ENCODE peak calls at places on chromosomes 3 and 15, in five cellular contexts. D is putamen; H is psoas muscle; Y is effector CD4-positive, alpha-beta T cell; Z is osteoblast. I is an unnamed sample.

GRCh38 chr15:99954361-99955180 is 221.3 kb upstream of the LYSMD4 start:
- DNase-seq in D (no peak), H (no peak), Y (no peak), Z (peak), I (no peak)

GRCh38 chr3:105466072-105466471 is 99.4 kb downstream of the ALCAM start:
- DNase-seq in D (no peak), H (no peak), Y (no peak), Z (no peak), I (no peak)

GRCh38 chr15:101044625-101045235 is 125.6 kb downstream of the LRRK1 start:
- DNase-seq in D (no peak), H (no peak), Y (no peak), Z (peak), I (peak)

GRCh38 chr3:146125946-146126345 is 35.0 kb downstream of the PLOD2 start:
- DNase-seq in D (no peak), H (no peak), Y (no peak), Z (no peak), I (no peak)

GRCh38 chr15:88918738-88919137 is 5.6 kb upstream of the MFGE8 start:
- DNase-seq in D (no peak), H (peak), Y (no peak), Z (peak), I (peak)

GRCh38 chr3:30167511-30168135 is 438.8 kb upstream of the TGFBR2 start:
- DNase-seq in D (peak), H (no peak), Y (no peak), Z (no peak), I (no peak)

GRCh38 chr15:52076889-52077781 is 35.4 kb downstream of the BCL2L10 start:
- DNase-seq in D (no peak), H (no peak), Y (no peak), Z (peak), I (no peak)

GRCh38 chr15:50997371-50998051 is 89.0 kb downstream of the AP4E1 start:
- DNase-seq in D (no peak), H (no peak), Y (no peak), Z (no peak), I (no peak)

GRCh38 chr3:71585891-71586809 is 2.6 kb upstream of the FOXP1 start:
- DNase-seq in D (no peak), H (no peak), Y (peak), Z (no peak), I (no peak)

GRCh38 chr3:51696954-51697353 is 9.9 kb upstream of the GRM2 start:
- DNase-seq in D (no peak), H (no peak), Y (no peak), Z (no peak), I (no peak)

GRCh38 chr3:14434105-14434504 is 31.7 kb downstream of the SLC6A6 start:
- DNase-seq in D (no peak), H (peak), Y (no peak), Z (peak), I (no peak)

GRCh38 chr15:66524801-66525200 is 19.7 kb downstream of the ZWILCH start:
- DNase-seq in D (no peak), H (no peak), Y (no peak), Z (no peak), I (no peak)

GRCh38 chr3:31789429-31789828 is 191.6 kb downstream of the OSBPL10 start:
- DNase-seq in D (no peak), H (no peak), Y (no peak), Z (no peak), I (no peak)

GRCh38 chr3:68999605-69000004 is 13.9 kb downstream of the EOGT start:
- DNase-seq in D (no peak), H (no peak), Y (no peak), Z (no peak), I (no peak)

GRCh38 chr3:53862241-53862640 is 15.9 kb downstream of the IL17RB start:
- DNase-seq in D (no peak), H (no peak), Y (no peak), Z (no peak), I (no peak)

GRCh38 chr15:38486946-38487345 is 33.0 kb downstream of the FAM98B start:
- DNase-seq in D (no peak), H (no peak), Y (no peak), Z (peak), I (no peak)

GRCh38 chr15:73927476-73928240 is 1.4 kb downstream of the LOXL1 start:
- DNase-seq in D (peak), H (peak), Y (peak), Z (peak), I (peak)

GRCh38 chr3:169295126-169295525 is 368.4 kb downstream of the MECOM start:
- DNase-seq in D (no peak), H (no peak), Y (no peak), Z (peak), I (no peak)

GRCh38 chr3:41450416-41451231 is 251.3 kb downstream of the CTNNB1 start:
- DNase-seq in D (no peak), H (no peak), Y (no peak), Z (no peak), I (no peak)

GRCh38 chr15:59199775-59200465 is 6.7 kb upstream of the LDHAL6B start:
- DNase-seq in D (no peak), H (no peak), Y (no peak), Z (peak), I (no peak)

GRCh38 chr3:9779721-9780450 is 10.1 kb upstream of the CAMK1 start:
- DNase-seq in D (no peak), H (no peak), Y (no peak), Z (peak), I (peak)

GRCh38 chr3:108877906-108878305 is 55.3 kb downstream of the TRAT1 start:
- DNase-seq in D (no peak), H (no peak), Y (no peak), Z (no peak), I (no peak)

GRCh38 chr15:82536409-82537350 is 3.6 kb downstream of the RPS17 start:
- DNase-seq in D (no peak), H (no peak), Y (no peak), Z (peak), I (no peak)

GRCh38 chr15:80531388-80532184 is 127.4 kb downstream of the ARNT2 start:
- DNase-seq in D (no peak), H (peak), Y (no peak), Z (peak), I (no peak)

GRCh38 chr15:48702569-48703239 is 57.2 kb upstream of the FBN1 start:
- DNase-seq in D (no peak), H (no peak), Y (no peak), Z (no peak), I (no peak)

GRCh38 chr15:31202953-31203352 is 101.4 kb upstream of the TRPM1 start:
- DNase-seq in D (no peak), H (no peak), Y (no peak), Z (no peak), I (no peak)

GRCh38 chr3:173943264-173943663 is 545.7 kb downstream of the NLGN1 start:
- DNase-seq in D (no peak), H (no peak), Y (no peak), Z (no peak), I (no peak)

GRCh38 chr3:196181127-196181546 is 30.1 kb downstream of the ZDHHC19 start:
- DNase-seq in D (no peak), H (no peak), Y (no peak), Z (peak), I (no peak)

GRCh38 chr3:195873971-195874370 is 34.4 kb downstream of the TNK2 start:
- DNase-seq in D (no peak), H (no peak), Y (no peak), Z (peak), I (no peak)

GRCh38 chr15:70265466-70265978 is 167.8 kb upstream of the TLE3 start:
- DNase-seq in D (no peak), H (no peak), Y (no peak), Z (peak), I (no peak)

GRCh38 chr3:195467641-195468390 is 25.0 kb upstream of the ACAP2 start:
- DNase-seq in D (no peak), H (no peak), Y (no peak), Z (peak), I (no peak)

GRCh38 chr3:188889070-188889491 is 282.7 kb upstream of the TPRG1 start:
- DNase-seq in D (no peak), H (no peak), Y (no peak), Z (no peak), I (no peak)

GRCh38 chr3:30912304-30912703 is 17.8 kb upstream of the GADL1 start:
- DNase-seq in D (no peak), H (no peak), Y (no peak), Z (no peak), I (no peak)

GRCh38 chr3:105367063-105367405 is 325 bp downstream of the ALCAM start:
- DNase-seq in D (peak), H (no peak), Y (peak), Z (no peak), I (peak)

GRCh38 chr15:56241374-56242085 is 2.1 kb downstream of the RFX7 start:
- DNase-seq in D (no peak), H (no peak), Y (no peak), Z (no peak), I (no peak)

GRCh38 chr15:66907826-66908502 is 157.4 kb upstream of the SMAD3 start:
- DNase-seq in D (no peak), H (peak), Y (no peak), Z (no peak), I (no peak)

GRCh38 chr15:66775127-66776105 is 73.4 kb downstream of the SMAD6 start:
- DNase-seq in D (peak), H (no peak), Y (no peak), Z (peak), I (no peak)

GRCh38 chr3:190384241-190384863 is 3.6 kb upstream of the CLDN16 start:
- DNase-seq in D (no peak), H (no peak), Y (no peak), Z (no peak), I (peak)

GRCh38 chr15:77656294-77656693 is 23.6 kb upstream of the LINGO1 start:
- DNase-seq in D (no peak), H (no peak), Y (no peak), Z (peak), I (no peak)

GRCh38 chr3:191111722-191112121 is 87.3 kb upstream of the OSTN start:
- DNase-seq in D (no peak), H (no peak), Y (no peak), Z (no peak), I (no peak)

I was measured in lung.